ENCODE peak calls at places on chromosomes 3 and 15, in seven cellular contexts. P is RWPE1, Z is astrocyte, B is HepG2, T is thyroid gland, R is RWPE2, A is B cell. V is an unnamed sample.

GRCh38 chr3:130992344-130992743 is 34.3 kb downstream of the ASTE1 start:
- DNase-seq in Z (no peak), T (no peak), A (no peak), B (no peak), R (no peak), P (no peak), V (no peak)

GRCh38 chr3:175399156-175399840 is 540.2 kb downstream of the NAALADL2 start:
- DNase-seq in T (no peak), A (no peak), P (no peak), Z (no peak), B (no peak), R (no peak), V (no peak)

GRCh38 chr3:42369832-42370231 is 40.6 kb downstream of the LYZL4 start:
- DNase-seq in R (no peak), P (no peak), T (no peak), B (no peak), A (no peak), Z (no peak), V (no peak)

GRCh38 chr3:141112686-141113255 is 61.6 kb downstream of the SPSB4 start:
- DNase-seq in P (no peak), B (no peak), T (no peak), A (no peak), R (no peak), Z (no peak), V (no peak)

GRCh38 chr3:73502609-73503560 is 121.9 kb downstream of the PDZRN3 start:
- DNase-seq in Z (peak), R (no peak), A (peak), P (peak), B (peak), T (peak), V (peak)

GRCh38 chr3:160129459-160130061 is 95.7 kb upstream of the C3orf80 start:
- DNase-seq in B (no peak), T (no peak), Z (peak), R (no peak), A (no peak), P (peak), V (no peak)

GRCh38 chr3:70298385-70298784 is 14.1 kb downstream of the MDFIC2 start:
- DNase-seq in B (no peak), T (no peak), P (no peak), R (no peak), Z (peak), A (no peak), V (no peak)

GRCh38 chr3:13260259-13261103 is 159.6 kb downstream of the NUP210 start:
- DNase-seq in P (no peak), R (no peak), A (no peak), Z (no peak), B (no peak), T (no peak), V (no peak)

GRCh38 chr3:126807795-126808194 is 103.8 kb downstream of the CHCHD6 start:
- DNase-seq in B (no peak), T (no peak), R (no peak), A (no peak), Z (peak), P (no peak), V (no peak)

GRCh38 chr15:61831505-61831921 is 228.7 kb downstream of the VPS13C start:
- DNase-seq in R (no peak), Z (no peak), B (no peak), A (no peak), T (no peak), P (no peak), V (no peak)

GRCh38 chr3:186511245-186511644 is 32.9 kb downstream of the CRYGS start:
- DNase-seq in P (no peak), Z (no peak), A (no peak), R (no peak), B (no peak), T (no peak), V (peak)

GRCh38 chr3:189458536-189458935 is 172.7 kb upstream of the TP63 start:
- DNase-seq in Z (peak), R (no peak), A (no peak), T (peak), B (no peak), P (peak), V (no peak)

GRCh38 chr3:16171009-16171408 is 3.5 kb upstream of the GALNT15 start:
- DNase-seq in T (no peak), B (no peak), A (no peak), R (no peak), Z (no peak), P (no peak), V (no peak)

GRCh38 chr15:99408236-99409096 is 157.2 kb downstream of the LRRC28 start:
- DNase-seq in R (no peak), P (no peak), A (no peak), B (no peak), Z (peak), T (peak), V (no peak)

GRCh38 chr3:125140011-125140813 is 72.3 kb downstream of the SLC12A8 start:
- DNase-seq in R (no peak), P (peak), A (no peak), B (no peak), Z (peak), T (no peak), V (no peak)

GRCh38 chr15:65312400-65312916 is 8.0 kb downstream of the RNU5B-1 start:
- DNase-seq in R (no peak), T (no peak), P (no peak), B (peak), A (no peak), Z (no peak), V (no peak)

GRCh38 chr3:116443096-116443793 is 2.0 kb downstream of the LSAMP start:
- DNase-seq in T (no peak), A (no peak), R (no peak), P (no peak), Z (peak), B (no peak), V (no peak)

GRCh38 chr15:39391230-39391629 is 189.6 kb upstream of the THBS1 start:
- DNase-seq in Z (no peak), B (no peak), R (peak), T (no peak), A (no peak), P (peak), V (no peak)

GRCh38 chr15:55846108-55846707 is 103.3 kb upstream of the PRTG start:
- DNase-seq in R (no peak), T (peak), Z (peak), A (peak), B (peak), P (peak), V (peak)

GRCh38 chr15:95972136-95972553 is 358.4 kb upstream of the NR2F2 start:
- DNase-seq in B (no peak), A (no peak), P (no peak), Z (peak), T (no peak), R (no peak), V (no peak)

GRCh38 chr15:74264081-74264501 is 28.0 kb downstream of the CCDC33 start:
- DNase-seq in Z (no peak), R (no peak), P (no peak), B (no peak), T (no peak), A (no peak), V (no peak)

GRCh38 chr3:108296239-108296638 is at the start of gene HHLA2:
- DNase-seq in Z (no peak), P (peak), R (no peak), A (no peak), T (no peak), B (no peak), V (no peak)

GRCh38 chr3:146166450-146167222 is 5.7 kb upstream of the PLOD2 start:
- DNase-seq in P (peak), A (no peak), B (peak), Z (peak), R (no peak), T (no peak), V (no peak)

GRCh38 chr3:190130037-190130436 is 9.3 kb upstream of the P3H2 start:
- DNase-seq in R (no peak), Z (no peak), A (no peak), B (no peak), T (no peak), P (no peak), V (no peak)

GRCh38 chr3:28986922-28987321 is 293.9 kb upstream of the RBMS3 start:
- DNase-seq in Z (no peak), T (no peak), A (no peak), B (no peak), R (no peak), P (no peak), V (no peak)

GRCh38 chr3:30553641-30554316 is 52.6 kb upstream of the TGFBR2 start:
- DNase-seq in B (no peak), P (no peak), R (no peak), T (no peak), Z (peak), A (no peak), V (no peak)

GRCh38 chr3:134406331-134407246 is 32.3 kb upstream of the AMOTL2 start:
- DNase-seq in T (peak), R (no peak), A (no peak), Z (no peak), B (no peak), P (no peak), V (no peak)

GRCh38 chr3:98731720-98732238 is 31.4 kb upstream of the ST3GAL6 start:
- DNase-seq in R (no peak), P (peak), Z (peak), T (peak), B (peak), A (no peak), V (no peak)

GRCh38 chr3:52783211-52783555 is 5.8 kb downstream of the ITIH1 start:
- DNase-seq in P (no peak), B (no peak), Z (no peak), R (no peak), A (no peak), T (no peak), V (no peak)

GRCh38 chr3:191641789-191642188 is 180.8 kb downstream of the PYDC2 start:
- DNase-seq in T (no peak), A (no peak), R (no peak), Z (no peak), B (no peak), P (no peak), V (no peak)

GRCh38 chr3:51712511-51712931 is 5.7 kb downstream of the GRM2 start:
- DNase-seq in R (peak), T (no peak), Z (no peak), P (no peak), A (no peak), B (no peak), V (no peak)

GRCh38 chr15:62739507-62739906 is 303.0 kb upstream of the TPM1 start:
- DNase-seq in R (no peak), B (no peak), Z (peak), A (no peak), T (no peak), P (no peak), V (no peak)

GRCh38 chr3:129022114-129022994 is 21.2 kb downstream of the EFCC1 start:
- DNase-seq in T (peak), R (no peak), B (no peak), A (no peak), Z (no peak), P (no peak), V (no peak)

GRCh38 chr15:39404767-39405173 is 176.1 kb upstream of the THBS1 start:
- DNase-seq in Z (peak), A (no peak), T (no peak), P (peak), R (peak), B (no peak), V (no peak)

DNA sequence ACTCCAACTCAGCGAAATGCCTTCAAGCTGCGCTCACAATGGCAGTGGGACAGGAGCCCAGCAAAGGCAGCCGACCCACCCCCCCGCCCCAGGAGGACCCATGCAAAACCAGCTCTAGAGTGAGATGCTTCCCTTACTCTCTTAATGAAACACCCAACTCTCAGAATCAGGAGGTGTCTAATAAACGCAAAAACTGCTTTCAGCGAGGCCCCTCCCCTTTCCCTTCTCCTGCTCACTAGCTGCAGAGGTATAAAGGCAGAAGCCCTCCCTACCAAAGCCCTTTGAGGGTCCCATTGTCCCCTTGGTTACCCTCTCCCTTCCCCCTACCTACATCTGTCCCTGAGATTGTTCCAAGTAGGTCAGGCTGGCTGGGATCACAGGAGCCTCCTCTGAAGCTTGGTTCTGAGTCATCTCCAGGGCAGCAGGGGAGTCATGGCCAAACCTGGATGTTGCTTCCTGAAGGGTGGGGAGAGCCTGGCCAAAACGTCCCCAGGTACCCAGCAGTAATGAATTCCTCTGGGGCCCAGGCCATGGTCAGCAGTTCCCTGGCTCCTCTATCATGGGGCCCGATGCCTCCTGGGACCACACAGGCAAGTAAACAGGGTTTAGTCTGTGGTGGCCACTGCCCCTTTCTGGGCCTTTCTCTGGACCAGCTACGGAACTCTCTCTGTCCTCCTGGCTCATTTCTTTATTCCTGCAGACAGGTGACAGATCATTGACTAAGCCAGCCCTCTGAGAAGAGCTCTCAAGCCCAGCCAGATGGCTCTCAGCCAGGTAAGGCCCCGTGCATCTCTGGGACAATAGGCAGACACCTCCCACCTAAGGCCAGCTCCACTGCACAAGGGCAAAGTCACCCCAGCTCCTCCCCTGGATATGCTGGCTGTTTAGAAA is 8.6 kb downstream of the KLHL25 start:
- DNase-seq in Z (peak), P (peak), B (peak), T (peak), A (no peak), R (no peak), V (peak)
- TF ChIP-seq CTCF in Z (no peak), P (no peak), B (no peak), T (no peak), A (no peak), R (no peak), V (no peak)

DNA sequence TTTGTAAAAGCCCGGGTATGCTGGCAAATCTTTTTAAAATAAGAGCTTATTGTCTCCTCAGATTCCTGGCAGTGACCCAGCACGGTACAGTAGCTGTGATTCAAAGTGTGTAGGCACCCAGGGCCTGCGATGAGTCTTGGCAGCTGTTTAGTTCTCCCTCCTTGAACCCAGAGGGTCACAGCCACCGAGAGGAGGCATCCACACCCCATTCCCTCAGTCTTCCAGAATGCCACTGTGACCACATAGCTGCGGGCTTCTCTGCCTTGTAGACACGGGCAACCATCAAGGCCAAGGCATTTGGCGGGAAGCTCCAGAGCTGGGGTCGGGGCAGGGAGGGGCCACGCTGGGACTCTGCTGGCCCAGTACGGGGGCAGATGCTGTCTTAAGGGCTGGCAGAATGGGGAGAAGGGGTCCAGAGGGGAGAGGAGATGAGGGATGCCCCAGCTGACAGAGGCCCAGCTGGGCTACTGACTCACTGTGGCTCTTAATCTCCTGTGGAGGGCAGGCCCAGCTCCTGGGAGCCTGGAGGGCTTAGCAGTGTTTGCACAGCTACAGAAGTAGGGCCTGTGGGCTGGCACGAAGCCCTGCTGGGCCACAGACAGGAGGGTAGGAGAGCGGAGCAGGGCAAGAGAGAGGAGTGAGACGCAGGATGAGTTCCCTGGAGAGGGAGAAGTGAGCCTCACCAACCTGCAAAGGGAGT is 68.8 kb upstream of the DLG1 start:
- DNase-seq in A (no peak), P (peak), Z (peak), T (peak), B (peak), R (peak), V (no peak)
- TF ChIP-seq CTCF in A (no peak), P (no peak), Z (no peak), T (no peak), B (peak), R (no peak), V (no peak)

DNA sequence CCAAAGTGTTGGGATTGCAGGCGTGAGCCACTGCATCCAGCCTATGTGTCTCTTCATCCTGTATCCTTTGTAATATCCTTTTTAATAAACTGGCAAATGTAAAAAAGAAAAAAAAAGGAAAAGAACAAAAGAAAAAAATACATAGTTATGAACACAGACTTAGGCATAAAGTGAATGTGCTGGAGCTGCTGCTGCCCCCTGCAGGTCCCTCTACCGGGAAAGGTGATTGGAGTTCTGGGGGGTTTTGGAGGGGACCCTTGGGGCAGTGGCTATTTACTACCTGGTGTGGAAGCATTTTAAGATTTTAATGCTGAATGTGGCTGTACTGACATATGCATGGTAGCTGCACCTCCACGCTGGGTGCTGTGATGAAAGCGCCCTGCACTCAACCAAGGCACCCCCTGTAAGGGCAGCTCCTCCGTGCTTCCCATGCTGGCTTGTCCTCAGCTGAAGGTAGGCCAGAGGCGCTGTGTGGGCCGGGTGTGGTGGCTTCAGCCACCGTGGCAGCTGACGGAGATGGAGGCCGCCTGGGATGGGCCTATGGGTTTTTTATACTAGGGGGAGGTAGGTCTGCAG is 49.9 kb downstream of the RPLP1 start:
- DNase-seq in T (no peak), B (no peak), Z (no peak), A (no peak), P (no peak), R (peak), V (no peak)
- TF ChIP-seq CTCF in T (no peak), B (no peak), Z (no peak), A (no peak), P (no peak), R (peak), V (peak)

GRCh38 chr3:151379083-151379734 is 5.3 kb downstream of the P2RY12 start:
- DNase-seq in A (peak), Z (no peak), B (peak), P (peak), R (no peak), T (no peak), V (no peak)
- TF ChIP-seq CTCF in A (peak), Z (peak), B (peak), P (peak), R (peak), T (no peak), V (peak)

GRCh38 chr3:39178553-39178952 is 13.8 kb downstream of the XIRP1 start:
- DNase-seq in A (no peak), P (no peak), Z (peak), T (no peak), B (no peak), R (no peak), V (no peak)

GRCh38 chr3:39183231-39184080 is 8.9 kb downstream of the XIRP1 start:
- DNase-seq in R (no peak), T (no peak), Z (no peak), B (no peak), A (no peak), P (no peak), V (no peak)

GRCh38 chr3:39180183-39180545 is 12.2 kb downstream of the XIRP1 start:
- DNase-seq in R (no peak), Z (no peak), A (no peak), T (no peak), P (no peak), B (no peak), V (peak)

GRCh38 chr3:39181408-39182335 is 10.7 kb downstream of the XIRP1 start:
- DNase-seq in R (no peak), A (no peak), Z (no peak), P (no peak), T (no peak), B (no peak), V (no peak)

GRCh38 chr3:39180546-39181346 is 11.6 kb downstream of the XIRP1 start:
- DNase-seq in P (peak), A (peak), T (peak), B (peak), Z (peak), R (peak), V (peak)
- TF ChIP-seq CTCF in P (no peak), A (no peak), T (no peak), B (peak), Z (no peak), R (no peak), V (no peak)

GRCh38 chr3:103440539-103441113 is 1005.8 kb downstream of the ZPLD1 start:
- DNase-seq in A (no peak), Z (peak), P (peak), R (no peak), B (no peak), T (no peak), V (peak)
- TF ChIP-seq CTCF in A (peak), Z (peak), P (peak), R (peak), B (no peak), T (no peak), V (peak)

GRCh38 chr3:79146024-79146423 is 621.8 kb downstream of the ROBO1 start:
- DNase-seq in T (no peak), Z (no peak), A (no peak), P (no peak), R (no peak), B (no peak), V (no peak)
- TF ChIP-seq CTCF in T (no peak), Z (no peak), A (no peak), P (no peak), R (no peak), B (no peak), V (no peak)

GRCh38 chr15:70569139-70569717 is 194.1 kb downstream of the UACA start:
- DNase-seq in B (peak), R (no peak), Z (peak), T (peak), P (peak), A (no peak), V (no peak)
- TF ChIP-seq CTCF in B (peak), R (peak), Z (peak), T (no peak), P (peak), A (no peak), V (peak)

GRCh38 chr15:30030350-30030749 is 52.4 kb upstream of the GOLGA8J start:
- DNase-seq in P (no peak), A (no peak), B (no peak), R (no peak), T (no peak), Z (no peak), V (no peak)
- TF ChIP-seq CTCF in P (peak), A (no peak), B (peak), R (peak), T (no peak), Z (no peak), V (no peak)